ENCODE peak calls at places on chromosomes 2 and 18, in ten cellular contexts. N, E, C, K, Q, L, M, P, O and D are unnamed samples.

GRCh38 chr2:118021361-118021760 is 7.5 kb upstream of the CCDC93 start:
- DNase-seq in N (no peak), E (no peak), C (no peak), K (no peak), Q (no peak), L (no peak), M (no peak), P (no peak), O (no peak), D (no peak)

GRCh38 chr2:187993516-187993915 is 298.2 kb upstream of the GULP1 start:
- DNase-seq in N (no peak), E (no peak), C (no peak), K (no peak), Q (no peak), L (no peak), M (peak), P (no peak), O (no peak), D (no peak)

GRCh38 chr18:2083691-2084090 is 487.6 kb downstream of the METTL4 start:
- DNase-seq in N (peak), E (no peak), C (no peak), K (no peak), Q (no peak), L (no peak), M (peak), P (no peak), O (no peak), D (peak)

GRCh38 chr2:1627628-1628371 is 116.5 kb downstream of the PXDN start:
- DNase-seq in N (no peak), E (no peak), C (no peak), K (no peak), Q (no peak), L (no peak), M (no peak), P (no peak), O (no peak), D (no peak)

GRCh38 chr18:519019-519879 is 18.7 kb upstream of the COLEC12 start:
- DNase-seq in N (no peak), E (no peak), C (no peak), K (no peak), Q (no peak), L (no peak), M (peak), P (no peak), O (no peak), D (no peak)

GRCh38 chr18:57913686-57914085 is 110.6 kb upstream of the ATP8B1 start:
- DNase-seq in N (no peak), E (no peak), C (no peak), K (no peak), Q (no peak), L (no peak), M (no peak), P (no peak), O (no peak), D (no peak)

GRCh38 chr18:3245185-3245564 is 2.4 kb upstream of the MYL12A start:
- DNase-seq in N (no peak), E (no peak), C (no peak), K (no peak), Q (no peak), L (no peak), M (no peak), P (no peak), O (no peak), D (no peak)

GRCh38 chr18:59996370-59996966 is 96.7 kb downstream of the PMAIP1 start:
- DNase-seq in N (peak), E (no peak), C (no peak), K (no peak), Q (no peak), L (no peak), M (peak), P (no peak), O (peak), D (peak)

GRCh38 chr2:219029829-219030165 is 11.5 kb downstream of the CFAP65 start:
- DNase-seq in N (peak), E (peak), C (peak), K (peak), Q (peak), L (peak), M (peak), P (peak), O (peak), D (peak)

GRCh38 chr2:236871500-236872001 is 214.1 kb upstream of the COPS8 start:
- DNase-seq in N (peak), E (peak), C (no peak), K (no peak), Q (no peak), L (peak), M (peak), P (peak), O (peak), D (peak)

GRCh38 chr18:46190667-46191066 is 86.5 kb downstream of the HAUS1 start:
- DNase-seq in N (no peak), E (no peak), C (no peak), K (no peak), Q (no peak), L (no peak), M (no peak), P (no peak), O (no peak), D (no peak)

GRCh38 chr2:240240017-240240416 is 99.6 kb upstream of the OTOS start:
- DNase-seq in N (no peak), E (no peak), C (no peak), K (no peak), Q (no peak), L (no peak), M (no peak), P (no peak), O (no peak), D (no peak)

GRCh38 chr2:128422571-128422970 is 103.9 kb upstream of the HS6ST1 start:
- DNase-seq in N (no peak), E (no peak), C (no peak), K (no peak), Q (no peak), L (no peak), M (no peak), P (peak), O (no peak), D (no peak)

GRCh38 chr18:80246656-80247402 is 485 bp downstream of the PARD6G start:
- DNase-seq in N (no peak), E (no peak), C (no peak), K (peak), Q (no peak), L (peak), M (peak), P (no peak), O (peak), D (no peak)

GRCh38 chr2:113901943-113902342 is 12.1 kb downstream of the ACTR3 start:
- DNase-seq in N (no peak), E (no peak), C (no peak), K (no peak), Q (no peak), L (no peak), M (no peak), P (no peak), O (no peak), D (no peak)

GRCh38 chr2:197075754-197076337 is 149.3 kb upstream of the PGAP1 start:
- DNase-seq in N (peak), E (no peak), C (no peak), K (no peak), Q (no peak), L (no peak), M (no peak), P (no peak), O (no peak), D (peak)

GRCh38 chr2:97005353-97005752 is 19.0 kb upstream of the FAM178B start:
- DNase-seq in N (peak), E (no peak), C (no peak), K (no peak), Q (no peak), L (no peak), M (no peak), P (no peak), O (no peak), D (peak)

GRCh38 chr2:113079123-113079522 is 11.4 kb downstream of the IL1F10 start:
- DNase-seq in N (peak), E (no peak), C (no peak), K (no peak), Q (no peak), L (no peak), M (no peak), P (peak), O (no peak), D (no peak)

GRCh38 chr18:1708006-1708405 is 803.3 kb downstream of the ADCYAP1 start:
- DNase-seq in N (no peak), E (no peak), C (no peak), K (no peak), Q (no peak), L (no peak), M (no peak), P (peak), O (no peak), D (no peak)

GRCh38 chr2:28621172-28622100 is 125.6 kb downstream of the PLB1 start:
- DNase-seq in N (peak), E (peak), C (peak), K (peak), Q (peak), L (peak), M (peak), P (peak), O (peak), D (peak)

GRCh38 chr2:168552450-168552856 is 96.4 kb downstream of the CERS6 start:
- DNase-seq in N (no peak), E (no peak), C (no peak), K (no peak), Q (no peak), L (no peak), M (no peak), P (no peak), O (no peak), D (no peak)

GRCh38 chr2:214471990-214472389 is 61.1 kb downstream of the VWC2L start:
- DNase-seq in N (no peak), E (no peak), C (no peak), K (no peak), Q (no peak), L (no peak), M (no peak), P (no peak), O (no peak), D (no peak)

GRCh38 chr18:75489493-75490190 is 62.1 kb upstream of the SMIM21 start:
- DNase-seq in N (peak), E (no peak), C (no peak), K (no peak), Q (no peak), L (no peak), M (peak), P (no peak), O (no peak), D (no peak)

GRCh38 chr18:3060667-3061580 is 48.0 kb upstream of the LPIN2 start:
- DNase-seq in N (no peak), E (peak), C (peak), K (peak), Q (no peak), L (peak), M (no peak), P (no peak), O (no peak), D (no peak)

GRCh38 chr18:2147424-2147823 is 423.9 kb downstream of the METTL4 start:
- DNase-seq in N (no peak), E (no peak), C (no peak), K (no peak), Q (no peak), L (no peak), M (no peak), P (no peak), O (no peak), D (no peak)

GRCh38 chr2:233422050-233422639 is 67.9 kb downstream of the DGKD start:
- DNase-seq in N (no peak), E (peak), C (no peak), K (peak), Q (peak), L (no peak), M (peak), P (peak), O (peak), D (peak)

GRCh38 chr2:50084086-50084843 is 930.0 kb upstream of the FSHR start:
- DNase-seq in N (no peak), E (no peak), C (no peak), K (no peak), Q (no peak), L (no peak), M (no peak), P (no peak), O (no peak), D (no peak)

GRCh38 chr2:50143822-50144575 is 887.9 kb downstream of the NRXN1 start:
- DNase-seq in N (peak), E (no peak), C (no peak), K (no peak), Q (no peak), L (peak), M (peak), P (peak), O (peak), D (peak)

GRCh38 chr2:52144588-52144987 is 1112.7 kb upstream of the NRXN1 start:
- DNase-seq in N (no peak), E (no peak), C (no peak), K (no peak), Q (no peak), L (no peak), M (no peak), P (no peak), O (no peak), D (no peak)

GRCh38 chr18:9825571-9826073 is 60.2 kb upstream of the TXNDC2 start:
- DNase-seq in N (peak), E (no peak), C (no peak), K (no peak), Q (no peak), L (peak), M (peak), P (peak), O (peak), D (peak)

GRCh38 chr2:25331686-25332365 is 9.9 kb downstream of the DNMT3A start:
- DNase-seq in N (no peak), E (no peak), C (no peak), K (no peak), Q (no peak), L (no peak), M (no peak), P (peak), O (no peak), D (no peak)

GRCh38 chr2:240820607-240821428 is 799 bp upstream of the KIF1A start:
- DNase-seq in N (no peak), E (no peak), C (no peak), K (no peak), Q (no peak), L (no peak), M (peak), P (no peak), O (no peak), D (no peak)

GRCh38 chr18:45357681-45358470 is 257.4 kb upstream of the SLC14A2 start:
- DNase-seq in N (no peak), E (no peak), C (no peak), K (no peak), Q (no peak), L (no peak), M (no peak), P (no peak), O (peak), D (no peak)

GRCh38 chr2:33859791-33860461 is 260.8 kb upstream of the FAM98A start:
- DNase-seq in N (no peak), E (no peak), C (no peak), K (no peak), Q (no peak), L (peak), M (no peak), P (no peak), O (no peak), D (no peak)

GRCh38 chr2:239758325-239758877 is 266.7 kb downstream of the NDUFA10 start:
- DNase-seq in N (no peak), E (no peak), C (no peak), K (no peak), Q (no peak), L (no peak), M (peak), P (peak), O (no peak), D (no peak)